ENCODE peak calls at places on chromosomes 6 and 20, in ten cellular contexts. U is endothelial cell; G is ascending aorta; Z is neural progenitor cell; B is fibroblast of pulmonary artery; O is GM20000; W is adrenal gland; M is CD8-positive, alpha-beta T cell; A is tibial artery; S is glutamatergic neuron. C is an unnamed sample.

GRCh38 chr20:31710423-31711250 is 12.0 kb downstream of the BCL2L1 start:
- DNase-seq in S (no peak), A (no peak), W (no peak), B (no peak), G (peak; percentile 84), Z (no peak), M (no peak), O (no peak), U (no peak), C (no peak)

GRCh38 chr6:166625356-166625755 is 1.7 kb downstream of the RPS6KA2 start:
- DNase-seq in M (no peak), Z (no peak), A (no peak), W (no peak), G (no peak), O (no peak), S (no peak), U (no peak), B (peak; percentile 88), C (no peak)

GRCh38 chr6:72348926-72349325 is 272.9 kb upstream of the KCNQ5 start:
- DNase-seq in S (no peak), U (no peak), G (no peak), B (peak; percentile 60), A (no peak), O (no peak), W (no peak), Z (no peak), M (no peak), C (no peak)

GRCh38 chr20:33664762-33665144 is 2.0 kb upstream of the ACTL10 start:
- DNase-seq in W (no peak), M (no peak), Z (no peak), U (no peak), S (no peak), A (no peak), B (no peak), G (peak; percentile 59), O (no peak), C (no peak)

GRCh38 chr6:43771210-43771857 is 1.3 kb downstream of the VEGFA start:
- DNase-seq in G (peak; percentile 78), W (peak; percentile 82), O (peak; percentile 85), U (peak; percentile 52), M (peak; percentile 27), B (peak; percentile 64), A (peak; percentile 71), Z (peak; percentile 53), S (peak; percentile 46), C (no peak)

GRCh38 chr20:63008541-63009043 is 1.8 kb upstream of the BHLHE23 start:
- DNase-seq in W (no peak), O (no peak), S (peak; percentile 36), G (no peak), A (no peak), Z (no peak), B (no peak), M (no peak), U (no peak), C (no peak)

GRCh38 chr6:135270676-135271536 is 89.8 kb downstream of the MYB start:
- DNase-seq in G (no peak), S (no peak), O (no peak), W (no peak), B (no peak), A (no peak), U (no peak), M (no peak), Z (no peak), C (no peak)

GRCh38 chr6:33709605-33710295 is 1.8 kb downstream of the UQCC2 start:
- DNase-seq in B (no peak), M (no peak), Z (no peak), S (no peak), G (no peak), O (no peak), U (no peak), W (no peak), A (no peak), C (no peak)

DNA sequence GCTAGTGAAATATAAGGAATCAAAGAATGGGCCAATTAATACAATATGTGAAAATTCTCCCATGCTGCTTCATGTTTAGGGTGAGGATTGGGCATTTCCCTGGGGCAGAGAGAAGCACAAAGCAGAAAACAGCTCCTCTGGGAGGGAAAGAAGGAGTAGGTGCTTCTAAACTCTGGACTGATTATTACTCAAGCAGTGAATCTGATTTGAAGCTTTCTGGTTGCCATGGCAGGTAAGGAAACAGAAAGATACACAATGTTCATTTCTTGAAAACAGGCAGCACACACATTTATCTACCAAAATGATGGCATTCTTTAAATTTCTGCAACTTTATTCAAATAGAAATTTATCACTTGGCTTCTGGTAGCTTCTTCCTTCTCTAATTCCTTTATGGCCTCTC is 305.4 kb upstream of the CHD6 start:
- DNase-seq in A (no peak), G (no peak), S (no peak), W (no peak), O (no peak), U (no peak), Z (no peak), M (no peak), B (no peak), C (no peak)
- TF ChIP-seq CTCF in A (no peak), G (no peak), S (no peak), W (no peak), O (no peak), U (no peak), Z (no peak), M (no peak), B (no peak), C (no peak)

DNA sequence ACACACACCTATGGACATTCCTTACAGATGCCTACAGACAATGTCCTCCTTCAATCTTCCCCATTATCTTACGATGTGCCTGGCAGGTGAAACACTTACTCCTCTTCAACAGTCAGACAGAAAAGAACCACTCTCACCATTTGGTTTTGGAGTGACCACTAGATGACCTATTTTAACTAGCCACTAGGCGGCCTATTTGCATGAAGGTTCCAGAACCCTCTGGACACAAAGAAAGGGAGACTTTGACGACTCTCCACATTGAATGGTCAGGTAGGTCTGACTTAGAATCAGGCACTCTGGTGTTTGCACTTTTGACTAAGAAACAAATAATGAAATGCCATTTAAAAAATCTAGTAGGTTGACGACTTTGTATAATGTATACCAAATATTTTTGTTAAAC is 42.0 kb downstream of the PNLDC1 start:
- DNase-seq in G (no peak), O (no peak), W (no peak), S (no peak), A (no peak), U (no peak), Z (peak; percentile 28), B (peak; percentile 25), M (no peak), C (no peak)
- TF ChIP-seq CTCF in G (no peak), O (no peak), W (no peak), S (peak; percentile 45), A (peak; percentile 12), U (peak; percentile 56), Z (peak; percentile 49), B (peak; percentile 51), M (no peak), C (no peak)

DNA sequence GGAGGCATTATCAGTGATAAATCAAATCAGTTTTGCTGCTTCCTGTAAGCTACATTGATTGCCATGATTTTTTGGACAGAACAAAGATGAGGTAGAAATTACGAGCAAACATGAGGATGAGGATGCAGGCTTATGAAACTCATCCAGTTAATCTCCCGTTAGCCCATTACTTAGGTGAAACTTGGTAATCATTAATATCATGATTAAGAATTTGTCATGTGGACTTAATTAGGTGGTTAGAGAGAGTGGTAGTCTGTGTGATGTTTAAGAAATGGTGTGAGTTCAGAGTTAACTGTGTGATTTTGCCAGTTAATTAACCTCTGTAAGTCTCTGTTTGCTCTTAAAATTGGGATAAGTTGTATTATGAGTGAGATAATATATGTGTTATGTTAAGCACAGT is 62.0 kb downstream of the TSPYL4 start:
- DNase-seq in S (no peak), M (no peak), O (no peak), G (no peak), B (no peak), W (no peak), U (no peak), Z (no peak), A (no peak), C (no peak)
- TF ChIP-seq CTCF in S (no peak), M (no peak), O (no peak), G (no peak), B (no peak), W (no peak), U (no peak), Z (no peak), A (no peak), C (no peak)

DNA sequence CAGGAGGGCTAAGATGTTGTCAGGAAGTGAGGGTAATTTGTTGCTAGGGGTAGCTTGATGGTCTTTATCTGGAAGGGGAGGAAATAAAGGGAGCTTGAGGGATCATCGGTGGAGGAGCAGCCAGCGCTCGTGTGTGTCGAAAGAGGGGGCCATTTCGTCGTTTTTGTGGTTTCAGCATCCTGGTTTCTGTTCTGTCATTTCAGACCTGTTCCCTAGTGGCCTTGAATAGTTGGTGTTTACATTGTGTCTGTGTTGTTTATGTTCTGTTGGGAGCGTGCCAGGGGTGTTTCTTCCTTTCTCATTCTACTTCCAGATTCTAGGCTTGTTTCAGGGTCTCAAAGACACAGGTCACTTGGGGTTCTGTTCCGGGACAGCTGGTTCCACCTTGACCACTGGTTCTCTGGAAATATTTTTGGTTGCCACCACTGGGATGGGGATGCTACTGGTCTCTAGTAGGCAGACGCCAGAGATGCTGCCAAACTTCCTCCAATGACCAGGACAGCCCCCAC is 113.9 kb upstream of the NAA20 start:
- DNase-seq in U (no peak), Z (no peak), O (peak; percentile 73), G (no peak), M (no peak), B (peak; percentile 57), A (peak; percentile 44), S (no peak), W (peak; percentile 43), C (no peak)
- TF ChIP-seq CTCF in U (no peak), Z (no peak), O (peak; percentile 63), G (no peak), M (no peak), B (no peak), A (no peak), S (no peak), W (peak; percentile 24), C (peak; percentile 40)

C was measured in GM12864.